ENCODE peak calls at places on chromosomes 5 and 9, in eight cellular contexts. N, K, A, I, J, P, H and V are unnamed samples.

GRCh38 chr9:77585335-77585786 is 62.8 kb downstream of the GNA14 start:
- DNase-seq in P (no peak), I (no peak), J (no peak), A (no peak), K (no peak), H (no peak), N (no peak), V (no peak)

GRCh38 chr9:74760031-74760700 is 127.6 kb downstream of the TRPM6 start:
- DNase-seq in N (no peak), P (no peak), A (no peak), I (no peak), K (no peak), H (no peak), J (peak), V (no peak)

GRCh38 chr5:141412853-141413539 is at the start of gene PCDHGA10:
- DNase-seq in P (no peak), I (no peak), H (no peak), J (peak), A (peak), N (no peak), K (no peak), V (no peak)

GRCh38 chr5:53389093-53389492 is 91.3 kb upstream of the FST start:
- DNase-seq in H (no peak), K (no peak), J (no peak), I (no peak), N (no peak), P (no peak), A (no peak), V (no peak)

GRCh38 chr9:98908897-98909634 is 34.6 kb upstream of the COL15A1 start:
- DNase-seq in N (no peak), H (no peak), A (peak), P (no peak), K (no peak), J (peak), I (no peak), V (no peak)

GRCh38 chr5:149724130-149724850 is 5.8 kb upstream of the PPARGC1B start:
- DNase-seq in P (no peak), I (no peak), H (no peak), A (no peak), N (no peak), K (no peak), J (no peak), V (no peak)

GRCh38 chr9:92590386-92590785 is 54.6 kb upstream of the ECM2 start:
- DNase-seq in P (no peak), N (no peak), I (no peak), A (no peak), K (no peak), J (peak), H (peak), V (no peak)

GRCh38 chr9:133787749-133788015 is 49.5 kb upstream of the SARDH start:
- DNase-seq in J (no peak), A (no peak), N (no peak), I (no peak), H (no peak), K (no peak), P (no peak), V (no peak)

GRCh38 chr5:5043346-5043745 is 96.8 kb upstream of the ADAMTS16 start:
- DNase-seq in H (no peak), I (no peak), A (no peak), P (no peak), K (no peak), J (no peak), N (no peak), V (no peak)

GRCh38 chr9:76873056-76873792 is 32.7 kb downstream of the PRUNE2 start:
- DNase-seq in N (peak), J (peak), I (no peak), A (no peak), P (no peak), H (no peak), K (no peak), V (no peak)

GRCh38 chr5:180605554-180606214 is 14.4 kb upstream of the SCGB3A1 start:
- DNase-seq in J (peak), N (no peak), H (no peak), I (peak), P (peak), A (peak), K (no peak), V (no peak)

GRCh38 chr5:120465281-120465961 is 1.3 kb downstream of the PRR16 start:
- DNase-seq in N (peak), I (no peak), A (peak), H (peak), J (peak), K (no peak), P (no peak), V (no peak)

GRCh38 chr9:87530716-87531115 is 33.0 kb downstream of the DAPK1 start:
- DNase-seq in J (no peak), A (no peak), P (no peak), H (no peak), N (no peak), K (no peak), I (no peak), V (no peak)

GRCh38 chr9:136644593-136645342 is 17.9 kb upstream of the EGFL7 start:
- DNase-seq in A (no peak), H (peak), I (no peak), N (no peak), P (no peak), K (peak), J (peak), V (no peak)

GRCh38 chr5:143050183-143050582 is 280.0 kb downstream of the ARHGAP26 start:
- DNase-seq in A (no peak), P (no peak), J (no peak), I (no peak), H (no peak), N (no peak), K (no peak), V (no peak)

GRCh38 chr9:86924206-86924605 is 23.1 kb downstream of the GAS1 start:
- DNase-seq in A (no peak), J (no peak), H (no peak), K (no peak), N (no peak), I (no peak), P (no peak), V (no peak)

GRCh38 chr5:127153521-127153920 is 80.2 kb upstream of the C5orf63 start:
- DNase-seq in N (no peak), P (no peak), A (no peak), J (no peak), K (no peak), I (no peak), H (no peak), V (no peak)

GRCh38 chr5:111364992-111365391 is 140.8 kb downstream of the CAMK4 start:
- DNase-seq in N (no peak), I (no peak), P (no peak), K (no peak), H (no peak), J (peak), A (no peak), V (no peak)

GRCh38 chr5:133287500-133287899 is 235.7 kb downstream of the HSPA4 start:
- DNase-seq in N (peak), H (peak), K (no peak), J (peak), P (no peak), A (peak), I (no peak), V (no peak)

GRCh38 chr5:180831139-180832080 is 28.8 kb upstream of the MGAT1 start:
- DNase-seq in H (peak), A (peak), P (peak), K (peak), I (no peak), N (peak), J (peak), V (no peak)

GRCh38 chr9:125160750-125161149 is 17.4 kb upstream of the SCAI start:
- DNase-seq in I (no peak), H (no peak), N (no peak), A (no peak), K (no peak), P (no peak), J (no peak), V (no peak)

GRCh38 chr9:34049630-34050384 is 1.1 kb upstream of the UBAP2 start:
- DNase-seq in P (no peak), N (no peak), A (no peak), H (no peak), J (no peak), K (no peak), I (no peak), V (no peak)

GRCh38 chr9:105308448-105309412 is 64.3 kb downstream of the SLC44A1 start:
- DNase-seq in P (no peak), A (no peak), N (no peak), I (no peak), J (no peak), H (no peak), K (no peak), V (no peak)

GRCh38 chr5:126829098-126829497 is 52.2 kb downstream of the LMNB1 start:
- DNase-seq in H (no peak), J (no peak), N (no peak), A (no peak), K (no peak), P (no peak), I (no peak), V (no peak)

GRCh38 chr9:93893899-93894690 is 61.1 kb downstream of the BARX1 start:
- DNase-seq in I (no peak), P (no peak), N (no peak), J (no peak), K (no peak), H (no peak), A (no peak), V (no peak)

GRCh38 chr9:18568969-18569368 is 95.0 kb downstream of the ADAMTSL1 start:
- DNase-seq in H (no peak), N (no peak), A (peak), J (peak), P (no peak), K (no peak), I (peak), V (no peak)

GRCh38 chr9:38467404-38467803 is 43.1 kb upstream of the IGFBPL1 start:
- DNase-seq in P (no peak), H (no peak), A (no peak), J (no peak), K (no peak), I (no peak), N (no peak), V (no peak)

GRCh38 chr5:107257885-107258520 is 412.7 kb downstream of the EFNA5 start:
- DNase-seq in J (no peak), K (no peak), H (no peak), N (no peak), P (no peak), I (no peak), A (no peak), V (no peak)

GRCh38 chr9:27537027-27537435 is 7.4 kb upstream of the MOB3B start:
- DNase-seq in J (no peak), H (no peak), N (no peak), K (no peak), A (no peak), P (no peak), I (no peak), V (no peak)

GRCh38 chr5:150541895-150542294 is 34.0 kb downstream of the NDST1 start:
- DNase-seq in P (no peak), A (no peak), I (no peak), J (peak), N (no peak), K (no peak), H (no peak), V (no peak)

GRCh38 chr9:127224883-127225739 is 39.5 kb upstream of the GARNL3 start:
- DNase-seq in A (peak), I (no peak), P (peak), K (peak), N (peak), H (peak), J (peak), V (peak)

GRCh38 chr5:123976393-123977029 is 464.5 kb downstream of the CSNK1G3 start:
- DNase-seq in H (no peak), I (no peak), A (no peak), P (no peak), J (no peak), K (no peak), N (no peak), V (no peak)

GRCh38 chr5:170479484-170479883 is 24.3 kb upstream of the KCNIP1 start:
- DNase-seq in K (no peak), N (no peak), J (peak), A (no peak), I (no peak), P (no peak), H (no peak), V (no peak)

GRCh38 chr5:10557747-10558295 is 6.0 kb upstream of the ANKRD33B start:
- DNase-seq in H (no peak), I (no peak), K (no peak), A (no peak), J (no peak), N (no peak), P (no peak), V (no peak)

GRCh38 chr5:101390317-101390908 is 487.3 kb upstream of the ST8SIA4 start:
- DNase-seq in H (no peak), N (no peak), K (no peak), A (no peak), J (peak), P (no peak), I (peak), V (no peak)

GRCh38 chr9:29556317-29556716 is 1983.0 kb upstream of the C9orf72 start:
- DNase-seq in K (no peak), A (peak), J (peak), I (no peak), H (peak), P (no peak), N (no peak), V (no peak)